ENCODE peak calls at places on chromosomes 4 and X, in ten cellular contexts. A is iPS-NIHi11; E is uterus; M is NCI-H1930; N is CD8-positive, alpha-beta T cell; L is NCI-H748 treated with DMSO at 0.1 percent for 48 hours; P is KBM-7; W is RWPE1; O is AG08396; U is T-cell. F is an unnamed sample.

GRCh38 chrX:153778684-153779101 is 2.1 kb upstream of the SRPK3 start:
- DNase-seq in U (no peak), A (no peak), E (no peak), L (no peak), N (no peak), W (peak), O (no peak), M (no peak), P (peak), F (no peak)

GRCh38 chrX:53356186-53356585 is 66.3 kb downstream of the SMC1A start:
- DNase-seq in N (no peak), U (peak), P (no peak), W (peak), A (peak), E (no peak), O (peak), M (no peak), L (no peak), F (no peak)

GRCh38 chr4:42397256-42397634 is at the start of gene SHISA3:
- DNase-seq in P (peak), E (no peak), A (peak), L (no peak), O (no peak), W (no peak), N (no peak), M (no peak), U (no peak), F (peak)

GRCh38 chr4:128225148-128225547 is 62.5 kb downstream of the PGRMC2 start:
- DNase-seq in U (no peak), W (no peak), A (no peak), M (no peak), N (no peak), L (no peak), P (no peak), E (no peak), O (peak), F (no peak)

GRCh38 chr4:81811562-81812293 is 340.0 kb upstream of the RASGEF1B start:
- DNase-seq in M (peak), U (no peak), L (peak), P (no peak), E (no peak), W (no peak), O (no peak), A (no peak), N (no peak), F (no peak)

GRCh38 chrX:16282209-16282608 is 114.9 kb downstream of the MAGEB17 start:
- DNase-seq in U (no peak), N (no peak), P (no peak), M (no peak), A (no peak), E (no peak), O (no peak), L (no peak), W (no peak), F (no peak)

GRCh38 chr4:38030023-38030422 is 69.8 kb downstream of the PTTG2 start:
- DNase-seq in E (no peak), O (no peak), P (no peak), A (no peak), L (no peak), N (no peak), U (no peak), M (no peak), W (peak), F (no peak)

GRCh38 chrX:31366076-31366475 is 294.2 kb upstream of the FTHL17 start:
- DNase-seq in O (no peak), P (peak), M (no peak), E (no peak), L (no peak), A (no peak), N (no peak), U (no peak), W (no peak), F (no peak)

GRCh38 chr4:99816611-99817309 is at the start of gene DAPP1:
- DNase-seq in O (no peak), W (peak), P (peak), A (no peak), E (peak), L (no peak), M (no peak), U (peak), N (peak), F (peak)

GRCh38 chrX:18769812-18770573 is 62.5 kb downstream of the PPEF1 start:
- DNase-seq in A (no peak), M (no peak), U (no peak), N (no peak), O (no peak), L (no peak), P (no peak), W (no peak), E (no peak), F (no peak)

GRCh38 chr4:89469512-89469911 is 161.9 kb upstream of the GPRIN3 start:
- DNase-seq in L (no peak), U (no peak), E (no peak), O (no peak), W (no peak), N (no peak), P (no peak), A (no peak), M (no peak), F (no peak)

GRCh38 chrX:152896450-152896849 is 1.4 kb upstream of the ZNF185 start:
- DNase-seq in N (no peak), L (no peak), O (no peak), U (no peak), A (no peak), M (no peak), P (no peak), E (no peak), W (no peak), F (no peak)

GRCh38 chr4:3766207-3766790 is at the start of gene ADRA2C:
- DNase-seq in M (peak), L (no peak), E (peak), W (no peak), U (no peak), A (peak), O (peak), N (no peak), P (no peak), F (no peak)

GRCh38 chrX:50813843-50814661 is at the start of gene SHROOM4:
- DNase-seq in E (peak), N (no peak), P (peak), M (no peak), O (peak), W (no peak), L (no peak), U (no peak), A (peak), F (no peak)

GRCh38 chr4:47278631-47279030 is 184.9 kb downstream of the COMMD8 start:
- DNase-seq in N (no peak), E (no peak), W (no peak), O (no peak), L (peak), P (no peak), U (no peak), A (no peak), M (no peak), F (no peak)

GRCh38 chr4:140807491-140808257 is 51.5 kb upstream of the TBC1D9 start:
- DNase-seq in U (no peak), L (no peak), O (peak), N (no peak), W (no peak), A (no peak), E (no peak), M (no peak), P (peak), F (no peak)

GRCh38 chr4:102734116-102734515 is 26.7 kb downstream of the MANBA start:
- DNase-seq in P (no peak), O (no peak), E (no peak), U (no peak), L (no peak), N (no peak), M (no peak), W (no peak), A (no peak), F (no peak)

GRCh38 chrX:8289523-8289922 is 118.5 kb upstream of the VCX2 start:
- DNase-seq in E (no peak), A (no peak), M (no peak), O (no peak), P (no peak), W (no peak), N (no peak), L (no peak), U (no peak), F (no peak)

GRCh38 chr4:88291003-88291402 is 6.6 kb upstream of the PPM1K start:
- DNase-seq in O (peak), W (peak), A (peak), E (peak), L (no peak), M (no peak), U (no peak), N (no peak), P (no peak), F (no peak)

GRCh38 chr4:122826596-122827257 is at the start of gene FGF2:
- DNase-seq in P (no peak), N (no peak), A (peak), W (peak), O (peak), M (peak), U (no peak), E (peak), L (no peak), F (peak)

GRCh38 chrX:2710041-2710471 is 19.0 kb downstream of the CD99 start:
- DNase-seq in W (peak), E (no peak), L (no peak), O (no peak), P (peak), M (no peak), A (no peak), N (peak), U (no peak), F (no peak)

GRCh38 chr4:98539299-98539698 is 119.1 kb downstream of the TSPAN5 start:
- DNase-seq in E (no peak), M (no peak), N (no peak), U (no peak), O (no peak), P (no peak), A (no peak), W (no peak), L (no peak), F (no peak)

GRCh38 chr4:161247831-161248230 is 916.0 kb downstream of the FSTL5 start:
- DNase-seq in U (no peak), L (no peak), O (no peak), P (no peak), N (no peak), E (no peak), M (no peak), W (no peak), A (no peak), F (no peak)

GRCh38 chr4:2142630-2143427 is 83.7 kb downstream of the NAT8L start:
- DNase-seq in M (no peak), E (no peak), O (no peak), N (no peak), U (no peak), A (no peak), L (no peak), P (peak), W (no peak), F (no peak)

GRCh38 chrX:153029875-153030274 is 26.4 kb upstream of the PNMA3 start:
- DNase-seq in A (no peak), M (no peak), W (no peak), P (no peak), N (no peak), U (no peak), L (no peak), E (no peak), O (no peak), F (no peak)

F was measured in Peyer's patch.